ENCODE peak calls at places on chromosome 1, in seven cellular contexts. One of them, this sample, is unnamed.

GRCh38 chr1:91764471-91765115 is 121.4 kb downstream of the TGFBR3 start:
- DNase-seq in left lung: no peak
- DNase-seq in fibroblast of villous mesenchyme: no peak
- DNase-seq in AG10803: no peak
- DNase-seq in lung: no peak
- DNase-seq in pancreas: no peak
- DNase-seq in neural progenitor cell: peak
- DNase-seq in this sample: no peak

GRCh38 chr1:184745929-184746583 is 8.6 kb downstream of the EDEM3 start:
- DNase-seq in left lung: no peak
- DNase-seq in fibroblast of villous mesenchyme: peak
- DNase-seq in AG10803: no peak
- DNase-seq in lung: no peak
- DNase-seq in pancreas: no peak
- DNase-seq in neural progenitor cell: no peak
- DNase-seq in this sample: peak

GRCh38 chr1:82790556-82790955 is 989.8 kb downstream of the ADGRL2 start:
- DNase-seq in left lung: no peak
- DNase-seq in fibroblast of villous mesenchyme: no peak
- DNase-seq in AG10803: no peak
- DNase-seq in lung: no peak
- DNase-seq in pancreas: no peak
- DNase-seq in neural progenitor cell: no peak
- DNase-seq in this sample: no peak

GRCh38 chr1:8662380-8663072 is 154.9 kb downstream of the RERE start:
- DNase-seq in left lung: no peak
- DNase-seq in fibroblast of villous mesenchyme: no peak
- DNase-seq in AG10803: no peak
- DNase-seq in lung: no peak
- DNase-seq in pancreas: no peak
- DNase-seq in neural progenitor cell: no peak
- DNase-seq in this sample: no peak

GRCh38 chr1:147717051-147717705 is 43.2 kb downstream of the GJA5 start:
- DNase-seq in left lung: no peak
- DNase-seq in fibroblast of villous mesenchyme: no peak
- DNase-seq in AG10803: no peak
- DNase-seq in lung: no peak
- DNase-seq in pancreas: no peak
- DNase-seq in neural progenitor cell: no peak
- DNase-seq in this sample: peak

GRCh38 chr1:223827193-223827663 is 18.5 kb downstream of the TP53BP2 start:
- DNase-seq in left lung: no peak
- DNase-seq in fibroblast of villous mesenchyme: no peak
- DNase-seq in AG10803: no peak
- DNase-seq in lung: no peak
- DNase-seq in pancreas: no peak
- DNase-seq in neural progenitor cell: no peak
- DNase-seq in this sample: no peak

GRCh38 chr1:21264913-21265312 is 25.4 kb downstream of the ECE1 start:
- DNase-seq in left lung: no peak
- DNase-seq in fibroblast of villous mesenchyme: peak
- DNase-seq in AG10803: no peak
- DNase-seq in lung: no peak
- DNase-seq in pancreas: no peak
- DNase-seq in neural progenitor cell: no peak
- DNase-seq in this sample: no peak

GRCh38 chr1:3507636-3508275 is 53.3 kb downstream of the ARHGEF16 start:
- DNase-seq in left lung: no peak
- DNase-seq in fibroblast of villous mesenchyme: no peak
- DNase-seq in AG10803: no peak
- DNase-seq in lung: no peak
- DNase-seq in pancreas: peak
- DNase-seq in neural progenitor cell: no peak
- DNase-seq in this sample: no peak

GRCh38 chr1:116820362-116820761 is 66.1 kb downstream of the CD2 start:
- DNase-seq in left lung: no peak
- DNase-seq in fibroblast of villous mesenchyme: peak
- DNase-seq in AG10803: peak
- DNase-seq in lung: no peak
- DNase-seq in pancreas: peak
- DNase-seq in neural progenitor cell: no peak
- DNase-seq in this sample: no peak

GRCh38 chr1:17620448-17620847 is 81.0 kb downstream of the ARHGEF10L start:
- DNase-seq in left lung: no peak
- DNase-seq in fibroblast of villous mesenchyme: no peak
- DNase-seq in AG10803: no peak
- DNase-seq in lung: no peak
- DNase-seq in pancreas: no peak
- DNase-seq in neural progenitor cell: no peak
- DNase-seq in this sample: no peak

GRCh38 chr1:17617787-17618557 is 78.5 kb downstream of the ARHGEF10L start:
- DNase-seq in left lung: no peak
- DNase-seq in fibroblast of villous mesenchyme: peak
- DNase-seq in AG10803: peak
- DNase-seq in lung: peak
- DNase-seq in pancreas: no peak
- DNase-seq in neural progenitor cell: no peak
- DNase-seq in this sample: no peak

GRCh38 chr1:17616731-17617279 is 77.3 kb downstream of the ARHGEF10L start:
- DNase-seq in left lung: no peak
- DNase-seq in fibroblast of villous mesenchyme: no peak
- DNase-seq in AG10803: no peak
- DNase-seq in lung: no peak
- DNase-seq in pancreas: no peak
- DNase-seq in neural progenitor cell: no peak
- DNase-seq in this sample: no peak

GRCh38 chr1:17615959-17616358 is 76.5 kb downstream of the ARHGEF10L start:
- DNase-seq in left lung: no peak
- DNase-seq in fibroblast of villous mesenchyme: no peak
- DNase-seq in AG10803: no peak
- DNase-seq in lung: no peak
- DNase-seq in pancreas: no peak
- DNase-seq in neural progenitor cell: no peak
- DNase-seq in this sample: no peak

GRCh38 chr1:17618558-17619247 is 79.2 kb downstream of the ARHGEF10L start:
- DNase-seq in left lung: no peak
- DNase-seq in fibroblast of villous mesenchyme: no peak
- DNase-seq in AG10803: no peak
- DNase-seq in lung: no peak
- DNase-seq in pancreas: no peak
- DNase-seq in neural progenitor cell: no peak
- DNase-seq in this sample: no peak
- H3K4me3 ChIP-seq in left lung: no peak
- H3K4me3 ChIP-seq in fibroblast of villous mesenchyme: no peak
- H3K4me3 ChIP-seq in AG10803: peak
- H3K4me3 ChIP-seq in lung: no peak
- H3K4me3 ChIP-seq in pancreas: peak
- H3K4me3 ChIP-seq in neural progenitor cell: no peak
- H3K4me3 ChIP-seq in this sample: no peak

GRCh38 chr1:1839311-1839965 is 51.4 kb downstream of the GNB1 start:
- DNase-seq in left lung: no peak
- DNase-seq in fibroblast of villous mesenchyme: no peak
- DNase-seq in AG10803: no peak
- DNase-seq in lung: no peak
- DNase-seq in pancreas: no peak
- DNase-seq in neural progenitor cell: no peak
- DNase-seq in this sample: no peak

GRCh38 chr1:1842360-1843146 is 48.3 kb downstream of the GNB1 start:
- DNase-seq in left lung: no peak
- DNase-seq in fibroblast of villous mesenchyme: peak
- DNase-seq in AG10803: no peak
- DNase-seq in lung: no peak
- DNase-seq in pancreas: no peak
- DNase-seq in neural progenitor cell: no peak
- DNase-seq in this sample: peak

GRCh38 chr1:1846386-1846918 is 44.4 kb downstream of the GNB1 start:
- DNase-seq in left lung: no peak
- DNase-seq in fibroblast of villous mesenchyme: no peak
- DNase-seq in AG10803: no peak
- DNase-seq in lung: no peak
- DNase-seq in pancreas: no peak
- DNase-seq in neural progenitor cell: no peak
- DNase-seq in this sample: no peak

GRCh38 chr1:1836119-1836518 is 54.8 kb downstream of the GNB1 start:
- DNase-seq in left lung: no peak
- DNase-seq in fibroblast of villous mesenchyme: no peak
- DNase-seq in AG10803: no peak
- DNase-seq in lung: no peak
- DNase-seq in pancreas: no peak
- DNase-seq in neural progenitor cell: no peak
- DNase-seq in this sample: no peak

DNA sequence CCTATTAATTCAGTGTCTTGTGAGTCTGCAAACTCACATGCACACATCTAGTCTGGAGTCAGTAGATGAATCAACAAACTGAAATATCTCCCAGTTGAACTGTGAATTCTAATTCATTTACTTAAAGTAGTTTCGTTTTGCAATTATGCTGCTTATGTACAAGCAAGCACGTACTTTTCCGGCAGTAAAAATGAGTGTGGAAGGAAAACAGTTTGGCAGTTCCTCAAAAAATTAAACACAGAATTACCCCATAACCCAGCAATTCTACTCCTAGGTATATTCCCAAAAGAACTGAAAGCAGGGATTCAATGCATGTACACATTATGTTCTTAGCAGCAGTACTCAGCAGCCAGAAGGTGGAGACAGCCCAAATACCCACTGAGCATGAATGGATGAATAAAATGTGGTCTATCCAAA is 49.3 kb downstream of the GNB1 start:
- DNase-seq in left lung: no peak
- DNase-seq in fibroblast of villous mesenchyme: peak
- DNase-seq in AG10803: peak
- DNase-seq in lung: no peak
- DNase-seq in pancreas: no peak
- DNase-seq in neural progenitor cell: no peak
- DNase-seq in this sample: no peak
- TF ChIP-seq CTCF in left lung: no peak
- TF ChIP-seq CTCF in fibroblast of villous mesenchyme: peak
- TF ChIP-seq CTCF in AG10803: peak
- TF ChIP-seq CTCF in lung: no peak
- TF ChIP-seq CTCF in pancreas: no peak
- TF ChIP-seq CTCF in neural progenitor cell: no peak
- TF ChIP-seq CTCF in this sample: no peak

GRCh38 chr1:208009303-208009702 is 98.4 kb upstream of the CD34 start:
- DNase-seq in left lung: no peak
- DNase-seq in fibroblast of villous mesenchyme: no peak
- DNase-seq in AG10803: no peak
- DNase-seq in lung: no peak
- DNase-seq in pancreas: no peak
- DNase-seq in neural progenitor cell: no peak
- DNase-seq in this sample: no peak

GRCh38 chr1:208006258-208006920 is 95.5 kb upstream of the CD34 start:
- DNase-seq in left lung: no peak
- DNase-seq in fibroblast of villous mesenchyme: no peak
- DNase-seq in AG10803: peak
- DNase-seq in lung: no peak
- DNase-seq in pancreas: no peak
- DNase-seq in neural progenitor cell: no peak
- DNase-seq in this sample: no peak

GRCh38 chr1:208007938-208008342 is 97.0 kb upstream of the CD34 start:
- DNase-seq in left lung: no peak
- DNase-seq in fibroblast of villous mesenchyme: peak
- DNase-seq in AG10803: peak
- DNase-seq in lung: no peak
- DNase-seq in pancreas: no peak
- DNase-seq in neural progenitor cell: no peak
- DNase-seq in this sample: no peak

GRCh38 chr1:208008534-208008933 is 97.6 kb upstream of the CD34 start:
- DNase-seq in left lung: no peak
- DNase-seq in fibroblast of villous mesenchyme: no peak
- DNase-seq in AG10803: no peak
- DNase-seq in lung: no peak
- DNase-seq in pancreas: no peak
- DNase-seq in neural progenitor cell: no peak
- DNase-seq in this sample: no peak

GRCh38 chr1:208007319-208007937 is 96.5 kb upstream of the CD34 start:
- DNase-seq in left lung: no peak
- DNase-seq in fibroblast of villous mesenchyme: no peak
- DNase-seq in AG10803: no peak
- DNase-seq in lung: no peak
- DNase-seq in pancreas: no peak
- DNase-seq in neural progenitor cell: no peak
- DNase-seq in this sample: peak
- H3K4me3 ChIP-seq in left lung: no peak
- H3K4me3 ChIP-seq in fibroblast of villous mesenchyme: no peak
- H3K4me3 ChIP-seq in AG10803: no peak
- H3K4me3 ChIP-seq in lung: no peak
- H3K4me3 ChIP-seq in pancreas: no peak
- H3K4me3 ChIP-seq in neural progenitor cell: no peak
- H3K4me3 ChIP-seq in this sample: no peak

DNA sequence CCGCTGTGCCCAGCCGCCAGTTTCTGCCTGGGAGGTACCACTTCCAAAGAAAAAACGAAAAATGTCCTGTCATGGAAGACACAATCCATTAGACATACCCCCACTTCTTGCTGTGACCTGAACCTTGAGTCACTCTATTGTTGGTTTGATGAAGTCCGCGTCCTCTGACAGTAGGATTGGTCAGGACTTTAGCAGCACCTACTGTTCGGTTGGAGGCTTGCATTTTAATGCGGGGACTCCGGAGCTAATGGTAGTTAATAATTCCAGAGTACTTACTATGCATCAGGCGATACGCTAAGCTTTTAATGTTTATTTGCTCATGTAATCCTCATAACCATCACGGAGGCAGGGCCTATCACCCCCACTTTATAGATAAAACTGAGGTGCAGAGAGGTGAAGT is 7.9 kb upstream of the ELF3 start:
- DNase-seq in left lung: no peak
- DNase-seq in fibroblast of villous mesenchyme: no peak
- DNase-seq in AG10803: no peak
- DNase-seq in lung: no peak
- DNase-seq in pancreas: no peak
- DNase-seq in neural progenitor cell: no peak
- DNase-seq in this sample: no peak
- TF ChIP-seq CTCF in left lung: no peak
- TF ChIP-seq CTCF in fibroblast of villous mesenchyme: no peak
- TF ChIP-seq CTCF in AG10803: no peak
- TF ChIP-seq CTCF in lung: no peak
- TF ChIP-seq CTCF in pancreas: no peak
- TF ChIP-seq CTCF in neural progenitor cell: no peak
- TF ChIP-seq CTCF in this sample: no peak

This sample was measured in GM12865.